ENCODE peak calls at places on chromosomes 1 and 21, in nine cellular contexts. X is H9; E is right atrium auricular region; I is RWPE1; F is body of pancreas; U is testis; N is PC-3; M is CD8-positive, alpha-beta T cell; L is sigmoid colon. V is an unnamed sample.

GRCh38 chr1:78619803-78620579 is at the start of gene IFI44L:
- DNase-seq in F (peak; percentile 26), L (no peak), N (peak; percentile 57), E (no peak), I (peak; percentile 12), U (peak; percentile 37), M (peak; percentile 45), X (no peak), V (peak; percentile 26)

GRCh38 chr1:117656202-117656641 is 50.4 kb downstream of the TENT5C start:
- DNase-seq in M (peak; percentile 92), F (no peak), I (no peak), X (no peak), E (no peak), L (no peak), N (no peak), U (no peak), V (no peak)

GRCh38 chr1:162498442-162498785 is 796 bp downstream of the UHMK1 start:
- DNase-seq in U (no peak), I (no peak), X (no peak), N (peak; percentile 16), M (no peak), E (no peak), L (no peak), F (no peak), V (no peak)

GRCh38 chr1:79285659-79286058 is 279.1 kb upstream of the ADGRL4 start:
- DNase-seq in F (no peak), M (no peak), E (no peak), L (no peak), N (no peak), X (no peak), I (no peak), U (no peak), V (no peak)

GRCh38 chr1:1371741-1372711 is 3.0 kb downstream of the AURKAIP1 start:
- DNase-seq in U (peak; percentile 72), X (peak; percentile 90), F (peak; percentile 74), E (no peak), M (peak; percentile 72), L (peak; percentile 86), N (peak; percentile 72), I (no peak), V (no peak)

GRCh38 chr21:10430007-10430406 is 91.4 kb upstream of the TPTE start:
- DNase-seq in N (no peak), I (no peak), U (no peak), X (no peak), L (no peak), M (no peak), E (no peak), F (no peak), V (no peak)

GRCh38 chr1:223802032-223802431 is 43.7 kb downstream of the TP53BP2 start:
- DNase-seq in F (no peak), M (no peak), U (no peak), L (no peak), E (no peak), N (no peak), X (no peak), I (no peak), V (no peak)

GRCh38 chr1:2255420-2256369 is 27.6 kb downstream of the SKI start:
- DNase-seq in M (peak; percentile 93), E (no peak), X (peak; percentile 41), U (no peak), L (no peak), I (peak; percentile 30), F (no peak), N (peak; percentile 59), V (no peak)

GRCh38 chr21:46096596-46096981 is 1.3 kb upstream of the COL6A2 start:
- DNase-seq in L (peak; percentile 68), I (no peak), F (no peak), N (no peak), M (no peak), X (peak; percentile 15), E (peak; percentile 49), U (no peak), V (no peak)

GRCh38 chr1:101373570-101373969 is 136.8 kb downstream of the S1PR1 start:
- DNase-seq in X (no peak), U (no peak), N (no peak), M (no peak), I (no peak), F (no peak), L (no peak), E (no peak), V (no peak)

GRCh38 chr1:12543747-12544146 is 74.3 kb downstream of the DHRS3 start:
- DNase-seq in N (no peak), L (no peak), U (no peak), X (no peak), F (no peak), M (no peak), I (no peak), E (no peak), V (no peak)

GRCh38 chr1:100622037-100622436 is 84.1 kb downstream of the GPR88 start:
- DNase-seq in U (no peak), E (peak; percentile 61), I (peak; percentile 49), L (no peak), X (no peak), M (no peak), F (no peak), N (peak; percentile 97), V (peak; percentile 75)

DNA sequence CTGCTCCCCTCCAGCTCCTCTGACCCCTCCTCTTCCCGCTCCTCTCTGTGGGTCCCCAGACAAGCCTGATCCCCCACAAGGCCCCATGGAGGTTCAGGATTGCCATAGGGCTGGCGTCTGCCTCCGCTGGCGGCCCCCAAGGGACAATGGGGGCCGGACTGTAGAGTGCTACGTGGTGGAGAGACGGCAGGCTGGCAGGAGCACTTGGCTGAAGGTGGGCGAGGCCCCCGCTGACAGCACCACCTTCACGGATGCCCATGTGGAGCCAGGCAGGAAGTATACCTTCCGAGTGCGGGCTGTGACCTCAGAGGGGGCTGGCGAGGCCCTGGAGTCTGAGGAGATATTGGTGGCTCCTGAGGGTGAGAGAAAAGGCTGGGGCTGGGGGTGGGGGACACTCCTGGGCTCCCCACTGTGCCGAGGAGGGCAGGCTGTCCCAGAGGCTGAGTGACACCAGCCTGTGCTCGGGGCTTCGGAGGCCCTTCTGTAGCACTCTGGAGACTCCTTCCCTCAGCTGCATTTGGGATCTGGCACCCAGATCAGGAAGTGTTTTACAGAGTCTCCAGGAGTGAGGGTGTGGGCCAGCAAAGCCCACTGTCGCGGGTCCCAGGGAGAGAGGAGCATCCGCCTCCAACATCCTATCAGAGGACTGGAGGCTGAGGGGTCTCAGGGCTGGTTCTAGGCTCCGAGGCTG is 25.9 kb downstream of the IGFN1 start:
- DNase-seq in L (no peak), M (no peak), E (peak; percentile 11), I (no peak), F (no peak), U (no peak), N (no peak), X (no peak), V (no peak)
- H3K27ac ChIP-seq in L (no peak overlapping the region), M (no peak overlapping the region), E (no peak overlapping the region), I (no peak overlapping the region), F (no peak overlapping the region), U (no peak overlapping the region), N (no peak overlapping the region), X (no peak overlapping the region), V (no peak overlapping the region)

GRCh38 chr1:160741092-160741501 is 2.0 kb downstream of the SLAMF7 start:
- DNase-seq in I (no peak), X (no peak), U (no peak), E (no peak), F (no peak), L (no peak), N (no peak), M (no peak), V (no peak)
- H3K27ac ChIP-seq in I (no peak overlapping the region), X (no peak overlapping the region), U (no peak overlapping the region), E (no peak overlapping the region), F (no peak overlapping the region), L (no peak overlapping the region), N (no peak overlapping the region), M (no peak overlapping the region), V (no peak overlapping the region)

GRCh38 chr1:59631561-59631960 is 183.2 kb upstream of the HOOK1 start:
- DNase-seq in I (no peak), E (no peak), X (no peak), M (no peak), U (no peak), F (no peak), N (no peak), L (no peak), V (peak; percentile 14)
- H3K27ac ChIP-seq in I (no peak overlapping the region), E (no peak overlapping the region), X (no peak overlapping the region), M (no peak overlapping the region), U (no peak overlapping the region), F (no peak overlapping the region), N (no peak overlapping the region), L (peak overlapping the region; percentile 33), V (peak overlapping the region; percentile 21)

GRCh38 chr1:19814244-19814661 is 830 bp downstream of the RNF186 start:
- DNase-seq in F (peak; percentile 45), I (no peak), E (no peak), N (no peak), L (no peak), X (no peak), M (no peak), U (no peak), V (no peak)

GRCh38 chr1:19818324-19818723 is 3.2 kb upstream of the RNF186 start:
- DNase-seq in F (no peak), U (no peak), I (no peak), M (no peak), L (no peak), N (no peak), X (no peak), E (no peak), V (no peak)

GRCh38 chr1:19814681-19815503 is at the start of gene RNF186:
- DNase-seq in N (peak; percentile 18), X (no peak), L (no peak), U (no peak), E (no peak), F (peak; percentile 94), M (no peak), I (no peak), V (no peak)

GRCh38 chr1:19817160-19817559 is 2.1 kb upstream of the RNF186 start:
- DNase-seq in N (no peak), I (no peak), X (no peak), U (no peak), F (no peak), E (no peak), L (no peak), M (no peak), V (no peak)

DNA sequence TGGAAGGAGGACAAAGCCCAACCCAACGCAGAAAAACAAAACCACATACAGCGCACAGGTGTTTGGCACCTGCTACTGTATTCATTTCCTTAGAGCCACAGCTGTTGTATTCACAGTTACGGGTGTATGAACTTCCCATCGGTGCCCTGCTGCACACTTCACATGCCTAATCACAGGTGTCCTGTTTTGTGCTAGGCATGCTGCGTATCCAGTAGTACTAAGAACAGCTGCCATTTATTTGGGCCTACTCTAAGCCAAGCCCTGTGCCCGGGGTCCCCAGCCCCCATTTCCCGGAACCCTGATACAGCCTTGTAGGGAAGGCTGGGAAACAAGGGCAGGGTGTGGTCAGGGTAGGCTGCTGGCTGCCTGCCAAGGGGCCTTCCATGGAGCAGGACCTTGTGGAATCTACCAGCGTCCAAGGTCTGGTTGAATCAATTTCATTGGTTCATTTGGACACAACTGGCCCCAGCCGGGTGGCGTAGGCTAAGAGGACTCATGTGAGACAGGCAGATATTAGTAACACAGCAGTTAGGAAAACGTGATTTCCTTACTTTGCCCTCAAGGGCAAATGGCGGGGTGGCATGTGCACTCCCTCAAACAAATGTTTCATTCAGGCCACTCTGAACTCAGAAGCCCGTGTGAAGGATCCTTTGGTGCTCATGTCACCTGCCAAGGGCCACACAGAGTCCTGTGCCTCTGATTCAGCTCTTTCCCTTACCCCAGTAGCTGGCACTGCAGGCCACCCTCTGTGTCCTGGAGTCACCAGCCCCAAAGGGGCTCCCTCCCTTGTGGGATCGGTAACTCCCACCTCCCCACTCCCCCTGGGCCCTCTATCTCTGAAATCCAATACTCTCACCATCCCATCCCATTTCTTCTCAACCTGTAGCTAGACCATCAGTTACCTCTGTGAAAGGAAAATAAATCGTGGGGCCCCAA is 986 bp upstream of the RNF186 start:
- DNase-seq in M (no peak), E (no peak), I (no peak), U (no peak), F (peak; percentile 87), X (no peak), N (no peak), L (no peak), V (no peak)
- H3K27ac ChIP-seq in M (no peak overlapping the region), E (no peak overlapping the region), I (no peak overlapping the region), U (no peak overlapping the region), F (peak overlapping the region; percentile 96), X (peak overlapping the region; percentile 60), N (no peak overlapping the region), L (no peak overlapping the region), V (no peak overlapping the region)